ENCODE peak calls at places on chromosomes 16 and 17, in nine cellular contexts. T is stimulated activated CD4-positive, alpha-beta T cell treated with anti-CD3 and anti-CD28 coated beads, Interleukin-2, amount 100 ng/mL, for 48 hours; V is substantia nigra; U is HT1080; X is GM13976; L is stimulated activated naive CD8-positive, alpha-beta T cell treated with anti-CD3 and anti-CD28 coated beads, Interleukin-15, amount 100 ng/mL, for 72 hours; Y is progenitor cell of endocrine pancreas; S is stimulated activated CD8-positive, alpha-beta memory T cell treated with anti-CD3 and anti-CD28 coated beads, Interleukin-7, amount 100 ng/mL, for 24 hours; E is GM12865. R is an unnamed sample.

GRCh38 chr17:64599187-64599676 is 62.9 kb downstream of the SMURF2 start:
- DNase-seq in T (peak; percentile 31), V (no peak), U (no peak), X (no peak), L (peak; percentile 46), Y (no peak), S (peak; percentile 10), E (peak; percentile 6), R (no peak)

GRCh38 chr17:76252040-76252954 is 12.0 kb upstream of the RNF157 start:
- DNase-seq in T (no peak), V (no peak), U (peak; percentile 82), X (peak; percentile 33), L (peak; percentile 33), Y (no peak), S (no peak), E (peak; percentile 77), R (peak; percentile 92)

GRCh38 chr17:31533546-31534155 is 142.2 kb downstream of the RAB11FIP4 start:
- DNase-seq in T (peak; percentile 23), V (no peak), U (peak; percentile 64), X (no peak), L (no peak), Y (no peak), S (no peak), E (no peak), R (peak; percentile 90)

GRCh38 chr17:82242977-82243647 is 14.3 kb downstream of the SLC16A3 start:
- DNase-seq in T (no peak), V (peak; percentile 59), U (peak; percentile 56), X (no peak), L (no peak), Y (no peak), S (no peak), E (no peak), R (peak; percentile 81)

GRCh38 chr17:73010414-73010813 is 82.1 kb downstream of the SLC39A11 start:
- DNase-seq in T (no peak), V (no peak), U (no peak), X (no peak), L (no peak), Y (no peak), S (no peak), E (no peak), R (no peak)

GRCh38 chr17:69588316-69588715 is 173.8 kb downstream of the MAP2K6 start:
- DNase-seq in T (no peak), V (no peak), U (no peak), X (no peak), L (no peak), Y (no peak), S (no peak), E (no peak), R (no peak)

GRCh38 chr16:13448346-13448745 is 471.6 kb upstream of the ERCC4 start:
- DNase-seq in T (no peak), V (no peak), U (no peak), X (no peak), L (no peak), Y (no peak), S (no peak), E (no peak), R (no peak)

GRCh38 chr16:73329363-73330306 is 281.7 kb upstream of the ZFHX3 start:
- DNase-seq in T (no peak), V (peak; percentile 20), U (no peak), X (no peak), L (no peak), Y (no peak), S (no peak), E (no peak), R (no peak)

GRCh38 chr16:84985079-84986065 is 26.0 kb downstream of the ZDHHC7 start:
- DNase-seq in T (no peak), V (no peak), U (peak; percentile 76), X (no peak), L (no peak), Y (no peak), S (no peak), E (no peak), R (peak; percentile 35)

GRCh38 chr16:7013990-7014389 is 318.7 kb upstream of the RBFOX1 start:
- DNase-seq in T (no peak), V (no peak), U (no peak), X (no peak), L (no peak), Y (no peak), S (no peak), E (no peak), R (no peak)

GRCh38 chr17:75048396-75048933 is 1.4 kb downstream of the KCTD2 start:
- DNase-seq in T (no peak), V (no peak), U (no peak), X (no peak), L (no peak), Y (no peak), S (no peak), E (no peak), R (peak; percentile 45)

GRCh38 chr16:14148016-14148415 is 76.9 kb downstream of the MRTFB start:
- DNase-seq in T (no peak), V (no peak), U (no peak), X (no peak), L (no peak), Y (no peak), S (no peak), E (no peak), R (no peak)

GRCh38 chr17:2687074-2687418 is 24.5 kb downstream of the CLUH start:
- DNase-seq in T (no peak), V (no peak), U (no peak), X (no peak), L (no peak), Y (no peak), S (no peak), E (no peak), R (no peak)

GRCh38 chr17:46771601-46772012 is 46.9 kb downstream of the WNT3 start:
- DNase-seq in T (no peak), V (no peak), U (no peak), X (peak; percentile 64), L (no peak), Y (no peak), S (no peak), E (no peak), R (peak; percentile 36)

GRCh38 chr16:7497667-7498066 is 165.0 kb downstream of the RBFOX1 start:
- DNase-seq in T (no peak), V (no peak), U (no peak), X (no peak), L (no peak), Y (no peak), S (no peak), E (no peak), R (no peak)

GRCh38 chr16:87407511-87408112 is 15.5 kb downstream of the MAP1LC3B start:
- DNase-seq in T (no peak), V (no peak), U (peak; percentile 99), X (no peak), L (no peak), Y (no peak), S (no peak), E (peak; percentile 88), R (no peak)

GRCh38 chr17:78722101-78722761 is 59.8 kb downstream of the CYTH1 start:
- DNase-seq in T (no peak), V (peak; percentile 32), U (no peak), X (peak; percentile 54), L (no peak), Y (no peak), S (no peak), E (peak; percentile 79), R (no peak)

GRCh38 chr16:10080031-10080772 is 102.0 kb downstream of the GRIN2A start:
- DNase-seq in T (no peak), V (no peak), U (peak; percentile 74), X (no peak), L (no peak), Y (peak; percentile 10), S (no peak), E (no peak), R (peak; percentile 95)

GRCh38 chr16:66443269-66443652 is 16.2 kb downstream of the BEAN1 start:
- DNase-seq in T (no peak), V (no peak), U (no peak), X (no peak), L (no peak), Y (no peak), S (no peak), E (no peak), R (no peak)

GRCh38 chr16:77322757-77323156 is 112.1 kb downstream of the ADAMTS18 start:
- DNase-seq in T (no peak), V (no peak), U (no peak), X (no peak), L (no peak), Y (no peak), S (no peak), E (no peak), R (no peak)

GRCh38 chr16:19210175-19210924 is 42.3 kb downstream of the SYT17 start:
- DNase-seq in T (no peak), V (no peak), U (no peak), X (peak; percentile 66), L (no peak), Y (no peak), S (no peak), E (peak; percentile 70), R (no peak)

GRCh38 chr16:5461141-5461540 is 363.5 kb upstream of the EEF2KMT start:
- DNase-seq in T (no peak), V (no peak), U (no peak), X (no peak), L (no peak), Y (no peak), S (no peak), E (no peak), R (no peak)

GRCh38 chr16:22192261-22193133 is 13.6 kb upstream of the EEF2K start:
- DNase-seq in T (peak; percentile 56), V (peak; percentile 40), U (peak; percentile 92), X (peak; percentile 58), L (peak; percentile 83), Y (no peak), S (peak; percentile 39), E (peak; percentile 94), R (peak; percentile 81)

GRCh38 chr16:55204923-55205322 is 119.1 kb upstream of the IRX6 start:
- DNase-seq in T (no peak), V (no peak), U (no peak), X (no peak), L (no peak), Y (no peak), S (no peak), E (no peak), R (no peak)

GRCh38 chr17:31517524-31517923 is 126.0 kb downstream of the RAB11FIP4 start:
- DNase-seq in T (no peak), V (no peak), U (no peak), X (no peak), L (no peak), Y (no peak), S (no peak), E (no peak), R (peak; percentile 3)

GRCh38 chr17:45123930-45124796 is 8.2 kb downstream of the PLCD3 start:
- DNase-seq in T (no peak), V (no peak), U (peak; percentile 99), X (no peak), L (no peak), Y (no peak), S (no peak), E (peak; percentile 28), R (peak; percentile 92)

GRCh38 chr16:58647107-58647506 is 17.5 kb upstream of the CNOT1 start:
- DNase-seq in T (no peak), V (no peak), U (no peak), X (no peak), L (no peak), Y (no peak), S (no peak), E (no peak), R (no peak)

GRCh38 chr17:53548252-53548651 is 274.5 kb upstream of the KIF2B start:
- DNase-seq in T (no peak), V (no peak), U (no peak), X (no peak), L (no peak), Y (no peak), S (no peak), E (no peak), R (no peak)

GRCh38 chr17:80166446-80166845 is 3.4 kb upstream of the CARD14 start:
- DNase-seq in T (no peak), V (no peak), U (no peak), X (no peak), L (no peak), Y (no peak), S (no peak), E (no peak), R (no peak)

GRCh38 chr16:81486555-81487061 is 42.0 kb downstream of the CMIP start:
- DNase-seq in T (no peak), V (no peak), U (no peak), X (no peak), L (no peak), Y (no peak), S (no peak), E (no peak), R (no peak)

GRCh38 chr16:26963109-26963508 is 103.6 kb upstream of the C16orf82 start:
- DNase-seq in T (peak; percentile 24), V (no peak), U (peak; percentile 24), X (no peak), L (peak; percentile 8), Y (no peak), S (no peak), E (peak; percentile 20), R (no peak)